ENCODE peak calls at places on chromosomes 16 and 17, in five cellular contexts. R is uterus; H is CD4-positive, alpha-beta T cell; P is astrocyte of the spinal cord; X is breast epithelium. F is an unnamed sample.

GRCh38 chr17:38719943-38720641 is 10.0 kb upstream of the CISD3 start:
- DNase-seq in R (no peak), H (no peak), P (no peak), X (no peak), F (no peak)

GRCh38 chr16:24909856-24910255 is 64.1 kb downstream of the SLC5A11 start:
- DNase-seq in R (no peak), H (no peak), P (no peak), X (no peak), F (no peak)

GRCh38 chr16:78210305-78210704 is 110.9 kb downstream of the WWOX start:
- DNase-seq in R (no peak), H (no peak), P (peak), X (no peak), F (no peak)

GRCh38 chr16:85480727-85481101 is 132.4 kb upstream of the GSE1 start:
- DNase-seq in R (no peak), H (no peak), P (no peak), X (no peak), F (no peak)

GRCh38 chr16:68724797-68725196 is 12.3 kb upstream of the CDH1 start:
- DNase-seq in R (no peak), H (no peak), P (no peak), X (no peak), F (no peak)

GRCh38 chr17:29180051-29180787 is at the start of gene MYO18A:
- DNase-seq in R (peak), H (peak), P (peak), X (peak), F (peak)

GRCh38 chr17:61715348-61715747 is 124.3 kb upstream of the NACA2 start:
- DNase-seq in R (no peak), H (no peak), P (no peak), X (no peak), F (no peak)

GRCh38 chr17:13346996-13347762 is 254.6 kb downstream of the HS3ST3A1 start:
- DNase-seq in R (no peak), H (no peak), P (peak), X (no peak), F (no peak)

GRCh38 chr17:79859676-79860615 is 20.7 kb upstream of the CBX4 start:
- DNase-seq in R (no peak), H (no peak), P (no peak), X (no peak), F (no peak)

GRCh38 chr17:7835818-7836595 is 2.0 kb downstream of the KDM6B start:
- DNase-seq in R (peak), H (no peak), P (peak), X (peak), F (no peak)

GRCh38 chr17:34443832-34444469 is 80.9 kb upstream of the CCL1 start:
- DNase-seq in R (no peak), H (no peak), P (no peak), X (no peak), F (no peak)

GRCh38 chr17:35596530-35597233 is 9.6 kb downstream of the AP2B1 start:
- DNase-seq in R (no peak), H (no peak), P (no peak), X (no peak), F (no peak)

GRCh38 chr16:78742501-78743283 is 643.2 kb downstream of the WWOX start:
- DNase-seq in R (no peak), H (peak), P (no peak), X (no peak), F (no peak)

GRCh38 chr16:67229906-67230808 is 3.2 kb downstream of the TMEM208 start:
- DNase-seq in R (no peak), H (no peak), P (no peak), X (no peak), F (no peak)

GRCh38 chr17:61199431-61200348 is 200.0 kb upstream of the TBX2 start:
- DNase-seq in R (no peak), H (no peak), P (no peak), X (no peak), F (no peak)

GRCh38 chr17:19258371-19258770 is 21.2 kb downstream of the EPN2 start:
- DNase-seq in R (no peak), H (no peak), P (no peak), X (no peak), F (no peak)

GRCh38 chr17:20944014-20944905 is 98.6 kb downstream of the USP22 start:
- DNase-seq in R (no peak), H (no peak), P (no peak), X (peak), F (peak)

GRCh38 chr17:68011199-68011665 is 15.0 kb upstream of the C17orf58 start:
- DNase-seq in R (peak), H (peak), P (no peak), X (no peak), F (peak)

GRCh38 chr16:28033870-28034269 is 29.6 kb downstream of the GSG1L start:
- DNase-seq in R (no peak), H (no peak), P (no peak), X (no peak), F (no peak)

GRCh38 chr17:13518271-13519000 is 83.3 kb downstream of the HS3ST3A1 start:
- DNase-seq in R (peak), H (no peak), P (peak), X (no peak), F (no peak)

GRCh38 chr16:79272141-79272577 is 328.4 kb downstream of the MAF start:
- DNase-seq in R (no peak), H (peak), P (no peak), X (no peak), F (no peak)

GRCh38 chr17:79230576-79230975 is 156.0 kb downstream of the ENGASE start:
- DNase-seq in R (no peak), H (no peak), P (no peak), X (no peak), F (no peak)

GRCh38 chr16:19844945-19845641 is 39.6 kb downstream of the GPRC5B start:
- DNase-seq in R (peak), H (no peak), P (peak), X (no peak), F (no peak)

GRCh38 chr16:782766-783403 is 5.3 kb downstream of the RPUSD1 start:
- DNase-seq in R (no peak), H (no peak), P (no peak), X (no peak), F (no peak)

GRCh38 chr16:13811834-13812233 is 108.1 kb upstream of the ERCC4 start:
- DNase-seq in R (no peak), H (no peak), P (no peak), X (no peak), F (no peak)

DNA sequence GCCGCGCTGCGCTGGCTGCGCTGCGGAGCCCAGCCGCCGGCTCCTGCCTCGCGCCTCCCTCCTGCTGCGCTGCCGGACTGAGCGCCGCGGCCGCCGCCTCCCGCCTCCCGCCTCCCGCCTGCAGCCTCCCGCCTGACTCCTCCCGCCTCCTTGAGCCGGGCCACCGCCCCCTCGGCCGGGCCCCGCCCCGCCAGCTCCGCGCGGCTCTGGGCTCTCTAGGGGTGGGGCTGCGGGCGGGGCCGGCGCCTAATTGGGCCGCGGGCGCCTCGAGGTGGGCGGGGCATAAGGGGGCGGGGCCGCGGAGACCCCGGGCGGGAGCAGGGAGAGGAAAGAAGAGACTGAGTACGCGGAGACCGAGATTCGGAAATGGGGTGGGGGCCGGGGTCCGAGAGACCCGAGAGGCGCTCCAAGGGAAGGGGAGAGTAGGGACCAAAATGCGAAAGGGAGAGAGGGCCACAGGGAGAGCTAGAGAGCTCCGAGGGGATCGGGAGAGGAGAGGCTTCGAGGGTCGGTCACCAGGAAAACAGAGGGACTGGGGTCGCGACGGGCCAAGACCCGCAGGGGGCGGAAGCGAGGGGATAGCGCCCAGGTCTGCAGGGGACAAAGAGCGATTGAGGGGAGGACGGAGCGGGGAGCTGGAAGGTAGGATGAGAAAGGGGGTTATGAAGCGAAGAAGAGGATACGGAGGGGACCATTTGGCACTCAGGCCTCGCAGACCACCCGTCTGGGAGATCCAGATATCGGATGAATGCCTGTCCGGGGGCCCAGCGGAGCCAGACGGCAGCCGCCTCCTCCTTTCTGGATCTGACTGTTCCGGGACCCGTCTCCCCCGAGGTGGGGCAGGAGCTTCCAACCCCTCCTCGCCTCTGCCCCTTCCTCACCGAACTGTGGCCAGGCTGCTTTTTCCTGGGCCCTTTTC is at the start of gene C1QL1:
- DNase-seq in R (peak), H (peak), P (peak), X (peak), F (peak)
- TF ChIP-seq CTCF in R (no peak), H (peak), P (no peak), X (no peak), F (no peak)

GRCh38 chr16:2798723-2799204 is 494 bp downstream of the PRSS41 start:
- DNase-seq in R (no peak), H (no peak), P (no peak), X (no peak), F (no peak)

GRCh38 chr16:2799205-2799851 is 1.1 kb downstream of the PRSS41 start:
- DNase-seq in R (no peak), H (no peak), P (no peak), X (no peak), F (no peak)

GRCh38 chr16:2799852-2800226 is 1.6 kb downstream of the PRSS41 start:
- DNase-seq in R (no peak), H (no peak), P (no peak), X (no peak), F (peak)

GRCh38 chr16:2792945-2793344 is 5.3 kb upstream of the PRSS41 start:
- DNase-seq in R (no peak), H (no peak), P (no peak), X (no peak), F (no peak)

DNA sequence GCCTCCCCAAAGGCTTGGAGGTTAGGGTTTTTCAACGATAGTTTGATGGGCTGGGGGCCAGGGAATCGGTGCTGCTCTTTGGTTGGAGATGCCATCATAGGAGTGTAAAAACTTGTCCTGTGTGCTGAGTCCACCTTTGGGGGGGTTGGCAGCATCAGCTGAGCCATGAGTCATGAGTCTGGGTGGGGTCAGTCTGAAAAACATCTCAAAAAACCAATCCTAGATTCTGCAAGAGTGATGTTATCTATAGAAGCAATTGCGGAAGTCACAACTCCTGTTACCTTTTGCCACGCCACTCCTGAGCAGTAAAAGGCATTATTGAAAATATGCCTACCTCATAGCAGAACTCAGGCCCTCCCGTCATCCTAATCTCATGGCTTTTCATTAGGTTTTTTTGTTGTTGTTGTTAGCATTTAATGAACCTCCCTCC is 2.5 kb upstream of the PRSS41 start:
- DNase-seq in R (no peak), H (no peak), P (no peak), X (no peak), F (no peak)
- TF ChIP-seq CTCF in R (no peak), H (no peak), P (no peak), X (no peak), F (no peak)

DNA sequence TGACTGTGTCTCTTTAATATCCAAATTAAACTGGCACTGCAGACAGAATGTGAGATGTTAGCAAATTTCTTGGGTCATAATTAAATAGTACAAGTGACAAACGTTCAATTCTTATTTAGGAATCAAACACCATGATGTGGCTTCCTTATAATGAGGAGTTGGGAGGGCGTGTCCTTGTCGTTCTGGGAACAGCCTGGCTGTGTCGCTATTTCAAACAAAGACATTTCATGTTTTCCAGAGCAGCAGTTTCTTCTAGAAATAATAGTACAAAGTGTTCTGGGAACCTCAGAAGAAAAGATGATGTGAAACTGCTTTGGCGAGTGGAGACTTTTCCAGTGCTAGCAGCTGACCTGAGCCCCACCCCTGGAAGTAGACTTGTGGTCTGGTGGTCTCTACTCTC is 301.7 kb upstream of the N4BP1 start:
- DNase-seq in R (no peak), H (no peak), P (no peak), X (no peak), F (no peak)
- TF ChIP-seq CTCF in R (no peak), H (no peak), P (no peak), X (no peak), F (no peak)

DNA sequence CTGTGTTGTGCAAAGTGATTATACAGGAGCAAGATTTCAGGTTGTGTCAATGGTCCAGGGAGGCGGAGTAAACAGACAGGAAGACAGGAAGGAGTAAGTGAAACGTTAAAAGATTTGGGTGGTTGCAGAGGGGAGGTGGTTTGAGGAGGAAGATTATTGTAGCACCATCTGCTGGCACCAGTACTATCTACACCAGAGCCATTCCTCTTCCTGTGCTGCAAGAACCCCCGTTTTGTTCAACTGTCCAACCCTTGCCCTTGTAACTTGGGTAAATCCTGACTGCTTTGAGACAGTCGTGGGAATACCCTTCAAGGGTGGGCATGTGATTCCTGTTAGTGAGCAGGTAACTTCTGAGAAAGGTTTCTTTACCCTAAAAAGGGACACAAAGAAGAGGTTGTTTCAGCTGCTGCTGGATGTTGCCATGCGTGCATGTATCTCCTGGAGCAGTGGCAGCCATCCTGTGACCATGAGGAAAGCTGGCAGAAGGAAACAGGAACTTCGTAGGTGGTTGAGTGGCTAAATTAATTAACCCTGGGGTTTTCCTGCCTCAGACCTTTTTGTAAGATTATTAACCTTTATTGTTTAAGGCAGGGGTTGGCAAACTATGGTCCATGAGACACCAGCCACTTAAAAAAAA is 124.1 kb downstream of the PRKCA start:
- DNase-seq in R (no peak), H (peak), P (no peak), X (no peak), F (no peak)
- TF ChIP-seq CTCF in R (no peak), H (peak), P (peak), X (no peak), F (no peak)

GRCh38 chr16:81633147-81633619 is 145.9 kb upstream of the PLCG2 start:
- DNase-seq in R (no peak), H (peak), P (no peak), X (no peak), F (no peak)
- TF ChIP-seq CTCF in R (no peak), H (peak), P (peak), X (peak), F (no peak)

GRCh38 chr17:75524971-75525805 is at the start of gene LLGL2:
- DNase-seq in R (peak), H (peak), P (no peak), X (peak), F (peak)
- TF ChIP-seq CTCF in R (peak), H (peak), P (peak), X (peak), F (no peak)

DNA sequence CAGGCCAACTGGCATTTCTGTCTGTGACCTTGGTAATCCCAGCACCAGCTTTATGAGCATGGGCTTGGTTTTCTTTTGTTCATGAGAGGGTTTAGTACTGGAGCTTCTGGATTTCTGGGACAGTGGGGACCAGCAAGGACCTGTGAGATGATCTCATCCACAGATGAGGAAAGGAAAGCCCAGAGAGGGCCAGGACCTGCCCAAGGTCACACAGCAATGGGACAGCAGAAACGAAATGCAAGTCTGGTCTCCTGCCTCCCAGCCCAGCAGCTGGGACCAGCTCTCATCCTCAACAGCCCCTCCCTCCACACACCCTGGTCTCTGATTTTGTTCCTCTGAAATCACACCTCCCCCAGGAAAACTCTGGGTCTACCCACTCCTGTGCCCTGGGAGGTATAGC is 7.2 kb downstream of the SPPL2C start:
- DNase-seq in R (no peak), H (no peak), P (no peak), X (no peak), F (no peak)
- TF ChIP-seq CTCF in R (no peak), H (no peak), P (no peak), X (no peak), F (no peak)

DNA sequence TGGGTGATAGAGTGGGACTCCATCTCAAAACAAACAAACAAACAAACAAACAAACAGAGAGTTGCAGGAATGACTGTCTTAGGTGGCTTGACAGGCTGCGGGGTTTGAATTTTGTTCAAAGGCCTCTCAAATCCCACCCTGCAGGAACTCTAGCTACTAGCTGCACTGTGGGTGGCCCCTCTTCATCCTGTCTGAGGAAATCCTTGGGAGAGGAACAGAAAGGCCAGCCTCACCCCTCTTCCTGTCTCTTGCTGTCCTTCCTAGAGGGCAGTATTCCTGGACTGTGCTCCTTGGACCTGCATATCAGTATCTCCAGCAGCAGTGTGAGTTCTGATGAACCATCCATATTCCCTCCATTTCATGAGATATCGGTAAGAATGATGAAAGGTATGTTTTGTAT is 2.0 kb upstream of the CCDC92B start:
- DNase-seq in R (no peak), H (no peak), P (no peak), X (no peak), F (no peak)
- TF ChIP-seq CTCF in R (no peak), H (no peak), P (no peak), X (no peak), F (no peak)